ENCODE peak calls at places on chromosome 2, in seven cellular contexts. O, I, T, W, E, V and Q are unnamed samples.
A peak's percentile ranks its signal among the peaks of the same experiment; 100 is the strongest.

GRCh38 chr2:210158236-210158635 is 13.0 kb downstream of the KANSL1L start:
- DNase-seq in O (no peak), I (no peak), T (no peak), W (no peak), E (no peak), V (no peak), Q (no peak)

GRCh38 chr2:400988-401679 is 113.2 kb upstream of the ALKAL2 start:
- DNase-seq in O (no peak), I (no peak), T (no peak), W (peak; percentile 8), E (no peak), V (no peak), Q (no peak)

GRCh38 chr2:105881286-105882136 is 136.8 kb downstream of the NCK2 start:
- DNase-seq in O (no peak), I (no peak), T (no peak), W (no peak), E (no peak), V (no peak), Q (no peak)

GRCh38 chr2:232420463-232421188 is 14.0 kb downstream of the ALPG start:
- DNase-seq in O (no peak), I (no peak), T (no peak), W (peak; percentile 84), E (no peak), V (peak; percentile 58), Q (no peak)

GRCh38 chr2:110864721-110865120 is 132.3 kb downstream of the ACOXL start:
- DNase-seq in O (no peak), I (no peak), T (no peak), W (no peak), E (no peak), V (no peak), Q (no peak)

GRCh38 chr2:159071190-159071915 is 102.9 kb downstream of the TANC1 start:
- DNase-seq in O (peak; percentile 39), I (no peak), T (no peak), W (no peak), E (no peak), V (no peak), Q (no peak)

GRCh38 chr2:71143782-71144181 is 13.3 kb downstream of the MPHOSPH10 start:
- DNase-seq in O (no peak), I (no peak), T (no peak), W (no peak), E (no peak), V (no peak), Q (no peak)

GRCh38 chr2:29950432-29950943 is 29.1 kb upstream of the ALK start:
- DNase-seq in O (no peak), I (no peak), T (no peak), W (no peak), E (no peak), V (no peak), Q (no peak)

GRCh38 chr2:127410871-127411396 is 7.3 kb upstream of the PROC start:
- DNase-seq in O (no peak), I (no peak), T (no peak), W (peak; percentile 13), E (peak; percentile 85), V (peak; percentile 75), Q (peak; percentile 60)

GRCh38 chr2:236180831-236181453 is 12.8 kb upstream of the GBX2 start:
- DNase-seq in O (peak; percentile 21), I (no peak), T (no peak), W (peak; percentile 64), E (peak; percentile 68), V (peak; percentile 72), Q (peak; percentile 88)

GRCh38 chr2:64602436-64602835 is 51.3 kb downstream of the SERTAD2 start:
- DNase-seq in O (no peak), I (no peak), T (no peak), W (no peak), E (no peak), V (no peak), Q (no peak)

GRCh38 chr2:240453461-240454030 is 18.1 kb downstream of the GPC1 start:
- DNase-seq in O (no peak), I (peak; percentile 57), T (no peak), W (no peak), E (no peak), V (no peak), Q (no peak)

GRCh38 chr2:58046585-58047372 is at the start of gene VRK2:
- DNase-seq in O (peak; percentile 33), I (peak; percentile 96), T (peak; percentile 73), W (peak; percentile 99), E (peak; percentile 93), V (peak; percentile 97), Q (peak; percentile 94)

GRCh38 chr2:8576525-8577157 is 105.2 kb upstream of the ID2 start:
- DNase-seq in O (no peak), I (peak; percentile 71), T (peak; percentile 10), W (no peak), E (no peak), V (peak; percentile 62), Q (no peak)

GRCh38 chr2:117879003-117879402 is 64.5 kb downstream of the DDX18 start:
- DNase-seq in O (no peak), I (no peak), T (no peak), W (no peak), E (no peak), V (no peak), Q (no peak)

GRCh38 chr2:29747786-29748470 is 173.5 kb downstream of the ALK start:
- DNase-seq in O (no peak), I (no peak), T (no peak), W (no peak), E (peak; percentile 96), V (peak; percentile 100), Q (no peak)

GRCh38 chr2:191675807-191676667 is 1.9 kb upstream of the NABP1 start:
- DNase-seq in O (no peak), I (peak; percentile 66), T (peak; percentile 39), W (no peak), E (no peak), V (peak; percentile 23), Q (peak; percentile 37)

GRCh38 chr2:173740639-173741038 is 224.5 kb downstream of the SP3 start:
- DNase-seq in O (no peak), I (no peak), T (no peak), W (no peak), E (no peak), V (no peak), Q (no peak)

GRCh38 chr2:119158563-119159347 is at the start of gene C1QL2:
- DNase-seq in O (no peak), I (no peak), T (no peak), W (peak; percentile 58), E (no peak), V (no peak), Q (no peak)

GRCh38 chr2:68714866-68715265 is 19.7 kb upstream of the ARHGAP25 start:
- DNase-seq in O (peak; percentile 14), I (peak; percentile 77), T (no peak), W (no peak), E (no peak), V (peak; percentile 40), Q (no peak)

GRCh38 chr2:174681983-174682577 is 82.2 kb downstream of the CHRNA1 start:
- DNase-seq in O (no peak), I (peak; percentile 85), T (peak; percentile 20), W (no peak), E (peak; percentile 51), V (peak; percentile 31), Q (peak; percentile 55)

GRCh38 chr2:225995788-225996476 is 596.4 kb downstream of the NYAP2 start:
- DNase-seq in O (no peak), I (no peak), T (no peak), W (no peak), E (peak; percentile 48), V (peak; percentile 68), Q (no peak)

GRCh38 chr2:158902005-158902398 is 66.4 kb upstream of the TANC1 start:
- DNase-seq in O (no peak), I (no peak), T (no peak), W (no peak), E (no peak), V (no peak), Q (no peak)

GRCh38 chr2:28094794-28095193 is 204.3 kb downstream of the BABAM2 start:
- DNase-seq in O (no peak), I (no peak), T (no peak), W (no peak), E (no peak), V (no peak), Q (peak; percentile 85)

GRCh38 chr2:2795438-2796091 is 464.5 kb upstream of the MYT1L start:
- DNase-seq in O (no peak), I (no peak), T (no peak), W (no peak), E (no peak), V (no peak), Q (no peak)

GRCh38 chr2:43426305-43427031 is 169.4 kb downstream of the THADA start:
- DNase-seq in O (peak; percentile 56), I (peak; percentile 68), T (peak; percentile 32), W (peak; percentile 18), E (peak; percentile 98), V (peak; percentile 98), Q (peak; percentile 97)

GRCh38 chr2:158569284-158569683 is 112.5 kb downstream of the PKP4 start:
- DNase-seq in O (no peak), I (no peak), T (no peak), W (no peak), E (no peak), V (no peak), Q (no peak)

GRCh38 chr2:71721362-71721665 is 268.0 kb downstream of the DYSF start:
- DNase-seq in O (no peak), I (no peak), T (no peak), W (no peak), E (no peak), V (no peak), Q (no peak)

GRCh38 chr2:26255735-26256384 is 11.1 kb downstream of the HADHB start:
- DNase-seq in O (no peak), I (no peak), T (no peak), W (no peak), E (no peak), V (no peak), Q (peak; percentile 26)

GRCh38 chr2:50385361-50385760 is 646.6 kb downstream of the NRXN1 start:
- DNase-seq in O (no peak), I (no peak), T (no peak), W (no peak), E (no peak), V (no peak), Q (no peak)

GRCh38 chr2:112869258-112869842 is 32.8 kb upstream of the IL1B start:
- DNase-seq in O (no peak), I (peak; percentile 93), T (no peak), W (peak; percentile 76), E (peak; percentile 93), V (peak; percentile 79), Q (peak; percentile 64)